ENCODE peak calls at places on chromosomes 1 and 21, in four cellular contexts. I is activated CD4-positive, CD25-positive, alpha-beta regulatory T cell; F is activated CD8-positive, alpha-beta memory T cell treated with anti-CD3 and anti-CD28 coated beads, Interleukin-2, amount 50 U/mL, for 4 hours; T is heart left ventricle. J is an unnamed sample.
A peak's percentile ranks its signal among the peaks of the same experiment; 100 is the strongest.

GRCh38 chr1:183264132-183264531 is 78.1 kb downstream of the LAMC2 start:
- DNase-seq in F (no peak), I (no peak), T (no peak), J (no peak)

GRCh38 chr1:92029241-92029922 is 403 bp upstream of the EPHX4 start:
- DNase-seq in T (no peak), I (no peak), F (no peak), J (no peak)

GRCh38 chr1:68346192-68346808 is 103.5 kb downstream of the RPE65 start:
- DNase-seq in F (no peak), T (no peak), I (no peak), J (no peak)

GRCh38 chr1:230849451-230850194 is 18.7 kb downstream of the C1orf198 start:
- DNase-seq in I (no peak), F (no peak), T (peak; percentile 80), J (peak; percentile 69)

GRCh38 chr1:178684542-178685000 is 40.5 kb upstream of the RALGPS2 start:
- DNase-seq in T (no peak), F (no peak), I (no peak), J (no peak)

GRCh38 chr1:39089811-39090519 is 63.8 kb downstream of the NDUFS5 start:
- DNase-seq in I (no peak), F (no peak), T (no peak), J (no peak)

GRCh38 chr1:37108596-37109188 is 74.4 kb upstream of the GRIK3 start:
- DNase-seq in I (no peak), F (no peak), T (no peak), J (no peak)

GRCh38 chr21:29293495-29293894 is 5.2 kb upstream of the BACH1 start:
- DNase-seq in F (no peak), I (no peak), T (no peak), J (no peak)

GRCh38 chr1:218752126-218752525 is 407.0 kb downstream of the TGFB2 start:
- DNase-seq in F (no peak), T (no peak), I (no peak), J (no peak)

GRCh38 chr1:15684042-15684461 is at the start of gene PLEKHM2:
- DNase-seq in T (peak; percentile 48), I (no peak), F (peak; percentile 63), J (peak; percentile 45)

GRCh38 chr21:42237577-42237976 is 18.6 kb downstream of the ABCG1 start:
- DNase-seq in T (no peak), I (no peak), F (peak; percentile 31), J (no peak)

GRCh38 chr1:230172016-230172356 is 104.9 kb downstream of the GALNT2 start:
- DNase-seq in F (no peak), I (no peak), T (no peak), J (peak; percentile 8)

GRCh38 chr1:93715529-93716126 is 34.0 kb upstream of the BCAR3 start:
- DNase-seq in I (no peak), T (peak; percentile 54), F (no peak), J (no peak)

GRCh38 chr1:177360791-177361190 is 190.0 kb downstream of the BRINP2 start:
- DNase-seq in I (no peak), F (no peak), T (no peak), J (no peak)

GRCh38 chr21:44761011-44761729 is 40.5 kb downstream of the UBE2G2 start:
- DNase-seq in T (no peak), I (no peak), F (no peak), J (no peak)

GRCh38 chr1:53549287-53549686 is 90.1 kb downstream of the DMRTB1 start:
- DNase-seq in F (no peak), T (no peak), I (no peak), J (no peak)

GRCh38 chr1:221961532-221962292 is 219.8 kb upstream of the DUSP10 start:
- DNase-seq in F (peak; percentile 43), T (no peak), I (no peak), J (no peak)

GRCh38 chr1:84489766-84490165 is 10.7 kb downstream of the RPF1 start:
- DNase-seq in I (no peak), F (no peak), T (no peak), J (no peak)

GRCh38 chr1:906532-907420 is 16.9 kb upstream of the SAMD11 start:
- DNase-seq in I (no peak), F (no peak), T (peak; percentile 26), J (no peak)

GRCh38 chr1:75423616-75424015 is 187.3 kb downstream of the SLC44A5 start:
- DNase-seq in F (no peak), I (no peak), T (peak; percentile 29), J (no peak)

GRCh38 chr1:111228748-111229126 is 1.2 kb downstream of the CHI3L2 start:
- DNase-seq in F (no peak), T (no peak), I (no peak), J (no peak)

GRCh38 chr1:178639326-178639725 is 85.7 kb upstream of the RALGPS2 start:
- DNase-seq in I (no peak), F (no peak), T (no peak), J (no peak)

GRCh38 chr1:31626451-31627202 is 9.1 kb downstream of the HCRTR1 start:
- DNase-seq in T (peak; percentile 70), F (no peak), I (no peak), J (peak; percentile 45)

GRCh38 chr21:15840406-15840805 is 110.6 kb downstream of the USP25 start:
- DNase-seq in F (no peak), T (no peak), I (no peak), J (no peak)